ENCODE peak calls at places on chromosome X, in five cellular contexts. One of them, this sample, is unnamed.

GRCh38 chrX:119758682-119759332 is 419 bp downstream of the SOWAHD start:
- DNase-seq in cardiac fibroblast: no peak
- DNase-seq in endothelial cell: peak; percentile 4
- DNase-seq in ovary: peak; percentile 51
- DNase-seq in foreskin fibroblast: peak; percentile 47
- DNase-seq in this sample: peak; percentile 16

GRCh38 chrX:662126-662525 is 31.5 kb downstream of the SHOX start:
- DNase-seq in cardiac fibroblast: no peak
- DNase-seq in endothelial cell: no peak
- DNase-seq in ovary: no peak
- DNase-seq in foreskin fibroblast: no peak
- DNase-seq in this sample: no peak

GRCh38 chrX:3262906-3263305 is 83.5 kb downstream of the MXRA5 start:
- DNase-seq in cardiac fibroblast: peak; percentile 77
- DNase-seq in endothelial cell: no peak
- DNase-seq in ovary: no peak
- DNase-seq in foreskin fibroblast: peak; percentile 86
- DNase-seq in this sample: no peak

GRCh38 chrX:46610070-46610658 is 36.6 kb downstream of the CHST7 start:
- DNase-seq in cardiac fibroblast: no peak
- DNase-seq in endothelial cell: no peak
- DNase-seq in ovary: no peak
- DNase-seq in foreskin fibroblast: no peak
- DNase-seq in this sample: no peak

GRCh38 chrX:71224969-71225368 is 1.9 kb downstream of the GJB1 start:
- DNase-seq in cardiac fibroblast: no peak
- DNase-seq in endothelial cell: no peak
- DNase-seq in ovary: peak; percentile 45
- DNase-seq in foreskin fibroblast: peak; percentile 42
- DNase-seq in this sample: no peak

GRCh38 chrX:28120076-28120475 is 138.8 kb upstream of the DCAF8L1 start:
- DNase-seq in cardiac fibroblast: no peak
- DNase-seq in endothelial cell: no peak
- DNase-seq in ovary: no peak
- DNase-seq in foreskin fibroblast: no peak
- DNase-seq in this sample: no peak

GRCh38 chrX:134794692-134795091 is 136.4 kb upstream of the PLAC1 start:
- DNase-seq in cardiac fibroblast: no peak
- DNase-seq in endothelial cell: no peak
- DNase-seq in ovary: no peak
- DNase-seq in foreskin fibroblast: peak; percentile 32
- DNase-seq in this sample: no peak

GRCh38 chrX:68938244-68939004 is 109.6 kb downstream of the EFNB1 start:
- DNase-seq in cardiac fibroblast: peak; percentile 86
- DNase-seq in endothelial cell: no peak
- DNase-seq in ovary: no peak
- DNase-seq in foreskin fibroblast: peak; percentile 31
- DNase-seq in this sample: no peak

GRCh38 chrX:100263650-100264049 is 146.4 kb downstream of the PCDH19 start:
- DNase-seq in cardiac fibroblast: no peak
- DNase-seq in endothelial cell: no peak
- DNase-seq in ovary: no peak
- DNase-seq in foreskin fibroblast: no peak
- DNase-seq in this sample: no peak

GRCh38 chrX:21181232-21181853 is 192.9 kb upstream of the CNKSR2 start:
- DNase-seq in cardiac fibroblast: no peak
- DNase-seq in endothelial cell: no peak
- DNase-seq in ovary: no peak
- DNase-seq in foreskin fibroblast: no peak
- DNase-seq in this sample: peak; percentile 1

GRCh38 chrX:154396948-154397887 is 959 bp upstream of the RPL10 start:
- DNase-seq in cardiac fibroblast: peak; percentile 65
- DNase-seq in endothelial cell: peak; percentile 64
- DNase-seq in ovary: peak; percentile 88
- DNase-seq in foreskin fibroblast: peak; percentile 87
- DNase-seq in this sample: peak; percentile 78

GRCh38 chrX:55908685-55909212 is 191.2 kb downstream of the RRAGB start:
- DNase-seq in cardiac fibroblast: peak; percentile 4
- DNase-seq in endothelial cell: peak; percentile 4
- DNase-seq in ovary: peak; percentile 34
- DNase-seq in foreskin fibroblast: peak; percentile 24
- DNase-seq in this sample: peak; percentile 5

GRCh38 chrX:119643696-119644095 is 37.5 kb upstream of the NKRF start:
- DNase-seq in cardiac fibroblast: no peak
- DNase-seq in endothelial cell: no peak
- DNase-seq in ovary: no peak
- DNase-seq in foreskin fibroblast: no peak
- DNase-seq in this sample: no peak

GRCh38 chrX:57918750-57919436 is 8.6 kb upstream of the ZXDA start:
- DNase-seq in cardiac fibroblast: peak; percentile 51
- DNase-seq in endothelial cell: no peak
- DNase-seq in ovary: no peak
- DNase-seq in foreskin fibroblast: peak; percentile 55
- DNase-seq in this sample: peak; percentile 7

GRCh38 chrX:30504309-30504708 is 73.3 kb downstream of the TASL start:
- DNase-seq in cardiac fibroblast: peak; percentile 50
- DNase-seq in endothelial cell: no peak
- DNase-seq in ovary: no peak
- DNase-seq in foreskin fibroblast: peak; percentile 49
- DNase-seq in this sample: no peak

GRCh38 chrX:68710870-68711576 is 63.6 kb downstream of the STARD8 start:
- DNase-seq in cardiac fibroblast: peak; percentile 64
- DNase-seq in endothelial cell: no peak
- DNase-seq in ovary: no peak
- DNase-seq in foreskin fibroblast: peak; percentile 32
- DNase-seq in this sample: peak; percentile 30

GRCh38 chrX:1386338-1387127 is 5.4 kb downstream of the SLC25A6 start:
- DNase-seq in cardiac fibroblast: no peak
- DNase-seq in endothelial cell: no peak
- DNase-seq in ovary: no peak
- DNase-seq in foreskin fibroblast: no peak
- DNase-seq in this sample: no peak

GRCh38 chrX:107396235-107396634 is 53.2 kb upstream of the FRMPD3 start:
- DNase-seq in cardiac fibroblast: no peak
- DNase-seq in endothelial cell: no peak
- DNase-seq in ovary: no peak
- DNase-seq in foreskin fibroblast: no peak
- DNase-seq in this sample: no peak

GRCh38 chrX:41333744-41333993 is 293 bp upstream of the DDX3X start:
- DNase-seq in cardiac fibroblast: peak; percentile 89
- DNase-seq in endothelial cell: no peak
- DNase-seq in ovary: no peak
- DNase-seq in foreskin fibroblast: peak; percentile 86
- DNase-seq in this sample: peak; percentile 66

GRCh38 chrX:45743081-45743533 is 542.4 kb upstream of the DIPK2B start:
- DNase-seq in cardiac fibroblast: no peak
- DNase-seq in endothelial cell: no peak
- DNase-seq in ovary: no peak
- DNase-seq in foreskin fibroblast: peak; percentile 85
- DNase-seq in this sample: no peak

GRCh38 chrX:19672211-19672814 is 157.0 kb upstream of the MAP3K15 start:
- DNase-seq in cardiac fibroblast: no peak
- DNase-seq in endothelial cell: no peak
- DNase-seq in ovary: no peak
- DNase-seq in foreskin fibroblast: no peak
- DNase-seq in this sample: no peak

GRCh38 chrX:109704563-109704962 is 28.5 kb downstream of the ACSL4 start:
- DNase-seq in cardiac fibroblast: no peak
- DNase-seq in endothelial cell: no peak
- DNase-seq in ovary: no peak
- DNase-seq in foreskin fibroblast: no peak
- DNase-seq in this sample: no peak

GRCh38 chrX:11666180-11666579 is 460 bp upstream of the ARHGAP6 start:
- DNase-seq in cardiac fibroblast: peak; percentile 2
- DNase-seq in endothelial cell: peak; percentile 2
- DNase-seq in ovary: peak; percentile 36
- DNase-seq in foreskin fibroblast: peak; percentile 59
- DNase-seq in this sample: no peak

GRCh38 chrX:23901065-23901464 is 6.7 kb downstream of the APOO start:
- DNase-seq in cardiac fibroblast: peak; percentile 79
- DNase-seq in endothelial cell: no peak
- DNase-seq in ovary: no peak
- DNase-seq in foreskin fibroblast: peak; percentile 77
- DNase-seq in this sample: no peak

GRCh38 chrX:1534321-1535168 is 2.4 kb downstream of the P2RY8 start:
- DNase-seq in cardiac fibroblast: no peak
- DNase-seq in endothelial cell: no peak
- DNase-seq in ovary: no peak
- DNase-seq in foreskin fibroblast: no peak
- DNase-seq in this sample: no peak

GRCh38 chrX:103831342-103831802 is 685 bp downstream of the RAB9B start:
- DNase-seq in cardiac fibroblast: no peak
- DNase-seq in endothelial cell: peak; percentile 51
- DNase-seq in ovary: no peak
- DNase-seq in foreskin fibroblast: no peak
- DNase-seq in this sample: no peak

GRCh38 chrX:103831803-103832544 is at the start of gene RAB9B:
- DNase-seq in cardiac fibroblast: peak; percentile 42
- DNase-seq in endothelial cell: peak; percentile 32
- DNase-seq in ovary: peak; percentile 86
- DNase-seq in foreskin fibroblast: peak; percentile 65
- DNase-seq in this sample: peak; percentile 73

GRCh38 chrX:103825881-103826280 is 6.2 kb downstream of the RAB9B start:
- DNase-seq in cardiac fibroblast: no peak
- DNase-seq in endothelial cell: no peak
- DNase-seq in ovary: no peak
- DNase-seq in foreskin fibroblast: no peak
- DNase-seq in this sample: no peak

GRCh38 chrX:103828529-103828928 is 3.5 kb downstream of the RAB9B start:
- DNase-seq in cardiac fibroblast: peak; percentile 12
- DNase-seq in endothelial cell: no peak
- DNase-seq in ovary: no peak
- DNase-seq in foreskin fibroblast: no peak
- DNase-seq in this sample: no peak

DNA sequence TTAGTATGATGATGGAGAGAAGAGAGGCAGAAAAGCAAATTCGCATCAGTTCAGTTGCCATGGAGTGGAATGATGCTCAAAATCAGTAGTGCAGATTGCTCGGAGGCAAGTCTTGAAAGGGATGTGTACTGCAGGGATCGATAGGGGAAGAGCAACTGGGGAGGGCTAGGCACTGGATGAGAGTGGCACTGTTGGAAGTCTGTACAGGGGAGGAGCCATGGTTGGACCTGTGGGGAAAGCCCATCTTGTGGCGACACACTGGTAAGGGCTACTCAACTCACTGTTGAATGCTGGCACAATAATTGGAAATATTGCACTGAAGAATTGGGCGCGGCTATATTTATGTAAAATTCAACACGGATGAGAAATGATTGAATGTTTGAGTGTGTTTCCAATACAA is 1.2 kb downstream of the RAB9B start:
- DNase-seq in cardiac fibroblast: no peak
- DNase-seq in endothelial cell: no peak
- DNase-seq in ovary: no peak
- DNase-seq in foreskin fibroblast: no peak
- DNase-seq in this sample: no peak
- TF ChIP-seq CTCF in cardiac fibroblast: no peak
- TF ChIP-seq CTCF in endothelial cell: no peak
- TF ChIP-seq CTCF in ovary: no peak
- TF ChIP-seq CTCF in foreskin fibroblast: no peak
- TF ChIP-seq CTCF in this sample: no peak

DNA sequence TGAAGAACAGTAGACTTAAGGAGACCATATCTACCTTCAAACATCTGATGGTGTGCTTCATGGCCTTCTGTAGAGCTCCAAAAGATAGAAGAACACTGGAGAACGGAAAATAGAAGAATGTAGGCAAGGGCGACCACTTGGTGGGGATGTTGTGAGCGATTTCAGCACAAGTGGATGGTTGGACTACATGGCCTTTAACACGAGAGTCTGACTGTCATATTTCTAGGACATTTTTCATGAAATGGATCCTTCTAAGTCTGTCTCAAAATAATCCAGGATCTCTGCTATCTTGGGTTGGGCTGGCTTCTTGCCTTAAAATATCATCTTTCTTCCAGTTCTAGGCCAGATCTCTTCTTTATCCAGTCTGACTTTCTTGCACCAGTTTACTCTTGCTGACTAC is 1.3 kb upstream of the MID1IP1 start:
- DNase-seq in cardiac fibroblast: no peak
- DNase-seq in endothelial cell: no peak
- DNase-seq in ovary: no peak
- DNase-seq in foreskin fibroblast: no peak
- DNase-seq in this sample: no peak
- TF ChIP-seq CTCF in cardiac fibroblast: no peak
- TF ChIP-seq CTCF in endothelial cell: no peak
- TF ChIP-seq CTCF in ovary: no peak
- TF ChIP-seq CTCF in foreskin fibroblast: no peak
- TF ChIP-seq CTCF in this sample: no peak

DNA sequence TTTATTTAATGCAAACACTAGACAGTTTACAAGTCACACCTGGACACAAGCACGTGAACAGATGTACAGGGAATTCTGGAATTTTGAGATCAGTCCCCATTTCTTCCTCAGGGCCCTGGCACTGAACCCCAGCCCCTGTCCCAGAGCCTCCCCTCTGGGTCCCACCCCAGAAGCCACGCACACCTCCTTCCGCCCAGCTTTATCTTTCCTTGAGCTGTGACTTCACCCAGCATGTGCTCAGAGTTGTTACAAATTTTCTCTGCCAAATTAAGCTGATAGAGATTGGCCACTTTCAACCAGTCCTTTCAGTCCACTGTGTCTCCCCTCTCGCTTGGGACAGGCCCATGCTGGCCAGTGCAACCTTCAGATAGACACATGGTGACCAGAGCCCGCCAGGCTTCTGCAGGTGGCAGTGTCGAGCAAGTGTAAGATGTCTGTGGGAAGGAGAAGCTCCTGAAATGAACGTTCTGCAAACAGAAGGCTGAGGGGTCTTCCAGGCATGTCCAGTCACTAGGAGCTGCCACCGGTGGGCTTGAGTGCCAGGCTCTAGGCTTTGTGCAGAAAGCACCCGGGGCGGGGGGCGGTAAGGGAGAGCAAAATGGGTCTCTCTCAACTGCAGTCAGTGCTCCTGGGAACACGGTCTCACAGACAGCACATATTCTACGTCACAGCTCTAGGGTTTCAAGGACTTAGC is 73.3 kb downstream of the MTMR1 start:
- DNase-seq in cardiac fibroblast: no peak
- DNase-seq in endothelial cell: no peak
- DNase-seq in ovary: no peak
- DNase-seq in foreskin fibroblast: peak; percentile 14
- DNase-seq in this sample: no peak
- TF ChIP-seq CTCF in cardiac fibroblast: no peak
- TF ChIP-seq CTCF in endothelial cell: no peak
- TF ChIP-seq CTCF in ovary: no peak
- TF ChIP-seq CTCF in foreskin fibroblast: no peak
- TF ChIP-seq CTCF in this sample: no peak

GRCh38 chrX:9466115-9466495 is 1.2 kb downstream of the TBL1X start:
- DNase-seq in cardiac fibroblast: peak; percentile 27
- DNase-seq in endothelial cell: peak; percentile 15
- DNase-seq in ovary: peak; percentile 59
- DNase-seq in foreskin fibroblast: peak; percentile 52
- DNase-seq in this sample: peak; percentile 44

GRCh38 chrX:9467751-9468150 is 2.9 kb downstream of the TBL1X start:
- DNase-seq in cardiac fibroblast: no peak
- DNase-seq in endothelial cell: no peak
- DNase-seq in ovary: no peak
- DNase-seq in foreskin fibroblast: no peak
- DNase-seq in this sample: no peak

GRCh38 chrX:9467181-9467580 is 2.3 kb downstream of the TBL1X start:
- DNase-seq in cardiac fibroblast: no peak
- DNase-seq in endothelial cell: no peak
- DNase-seq in ovary: no peak
- DNase-seq in foreskin fibroblast: no peak
- DNase-seq in this sample: peak; percentile 23

GRCh38 chrX:9465380-9466114 is 689 bp downstream of the TBL1X start:
- DNase-seq in cardiac fibroblast: peak; percentile 6
- DNase-seq in endothelial cell: peak; percentile 24
- DNase-seq in ovary: peak; percentile 45
- DNase-seq in foreskin fibroblast: peak; percentile 17
- DNase-seq in this sample: peak; percentile 19

GRCh38 chrX:9466711-9467110 is 1.9 kb downstream of the TBL1X start:
- DNase-seq in cardiac fibroblast: no peak
- DNase-seq in endothelial cell: no peak
- DNase-seq in ovary: no peak
- DNase-seq in foreskin fibroblast: no peak
- DNase-seq in this sample: no peak
- TF ChIP-seq CTCF in cardiac fibroblast: no peak
- TF ChIP-seq CTCF in endothelial cell: no peak
- TF ChIP-seq CTCF in ovary: no peak
- TF ChIP-seq CTCF in foreskin fibroblast: no peak
- TF ChIP-seq CTCF in this sample: no peak

This sample was measured in thyroid gland.